ENCODE peak calls at places on chromosomes 12 and 14, in five cellular contexts. One of them, this sample, is unnamed.

GRCh38 chr12:102302553-102302952 is 104.9 kb upstream of the PMCH start:
- DNase-seq in astrocyte of the spinal cord: no peak
- DNase-seq in NCI-H2029: no peak
- DNase-seq in tibial artery: no peak
- DNase-seq in SIG-M5: no peak
- DNase-seq in this sample: no peak

GRCh38 chr14:104680056-104680805 is 9.2 kb upstream of the INF2 start:
- DNase-seq in astrocyte of the spinal cord: peak
- DNase-seq in NCI-H2029: no peak
- DNase-seq in tibial artery: peak
- DNase-seq in SIG-M5: no peak
- DNase-seq in this sample: no peak

GRCh38 chr14:91246051-91246852 is 1.7 kb upstream of the GPR68 start:
- DNase-seq in astrocyte of the spinal cord: no peak
- DNase-seq in NCI-H2029: peak
- DNase-seq in tibial artery: no peak
- DNase-seq in SIG-M5: no peak
- DNase-seq in this sample: no peak

GRCh38 chr14:61696753-61697318 is 1.5 kb downstream of the HIF1A start:
- DNase-seq in astrocyte of the spinal cord: peak
- DNase-seq in NCI-H2029: no peak
- DNase-seq in tibial artery: no peak
- DNase-seq in SIG-M5: no peak
- DNase-seq in this sample: no peak

GRCh38 chr14:105879503-105879866 is 353.1 kb downstream of the TMEM121 start:
- DNase-seq in astrocyte of the spinal cord: no peak
- DNase-seq in NCI-H2029: no peak
- DNase-seq in tibial artery: no peak
- DNase-seq in SIG-M5: no peak
- DNase-seq in this sample: no peak

GRCh38 chr12:127785535-127785934 is 481.4 kb upstream of the TMEM132C start:
- DNase-seq in astrocyte of the spinal cord: peak
- DNase-seq in NCI-H2029: no peak
- DNase-seq in tibial artery: no peak
- DNase-seq in SIG-M5: no peak
- DNase-seq in this sample: no peak

GRCh38 chr14:84042992-84043391 is 1487.0 kb upstream of the FLRT2 start:
- DNase-seq in astrocyte of the spinal cord: no peak
- DNase-seq in NCI-H2029: no peak
- DNase-seq in tibial artery: no peak
- DNase-seq in SIG-M5: no peak
- DNase-seq in this sample: no peak

GRCh38 chr12:109888179-109889020 is 8.1 kb upstream of the GLTP start:
- DNase-seq in astrocyte of the spinal cord: peak
- DNase-seq in NCI-H2029: no peak
- DNase-seq in tibial artery: no peak
- DNase-seq in SIG-M5: no peak
- DNase-seq in this sample: no peak

GRCh38 chr12:94103986-94104385 is 44.4 kb upstream of the PLXNC1 start:
- DNase-seq in astrocyte of the spinal cord: no peak
- DNase-seq in NCI-H2029: no peak
- DNase-seq in tibial artery: no peak
- DNase-seq in SIG-M5: no peak
- DNase-seq in this sample: no peak

GRCh38 chr12:977163-977562 is 13.9 kb upstream of the ERC1 start:
- DNase-seq in astrocyte of the spinal cord: no peak
- DNase-seq in NCI-H2029: no peak
- DNase-seq in tibial artery: no peak
- DNase-seq in SIG-M5: no peak
- DNase-seq in this sample: no peak

GRCh38 chr12:56571131-56571530 is 49.5 kb downstream of the RBMS2 start:
- DNase-seq in astrocyte of the spinal cord: no peak
- DNase-seq in NCI-H2029: no peak
- DNase-seq in tibial artery: no peak
- DNase-seq in SIG-M5: no peak
- DNase-seq in this sample: no peak

GRCh38 chr12:27463826-27464554 is 17.5 kb downstream of the SMCO2 start:
- DNase-seq in astrocyte of the spinal cord: no peak
- DNase-seq in NCI-H2029: no peak
- DNase-seq in tibial artery: no peak
- DNase-seq in SIG-M5: no peak
- DNase-seq in this sample: peak

GRCh38 chr12:114655934-114656697 is 27.9 kb downstream of the TBX3 start:
- DNase-seq in astrocyte of the spinal cord: peak
- DNase-seq in NCI-H2029: no peak
- DNase-seq in tibial artery: no peak
- DNase-seq in SIG-M5: no peak
- DNase-seq in this sample: no peak

GRCh38 chr12:103547929-103548328 is 39.1 kb upstream of the STAB2 start:
- DNase-seq in astrocyte of the spinal cord: no peak
- DNase-seq in NCI-H2029: peak
- DNase-seq in tibial artery: no peak
- DNase-seq in SIG-M5: no peak
- DNase-seq in this sample: no peak

GRCh38 chr12:52050116-52050770 is 999 bp upstream of the NR4A1 start:
- DNase-seq in astrocyte of the spinal cord: peak
- DNase-seq in NCI-H2029: peak
- DNase-seq in tibial artery: peak
- DNase-seq in SIG-M5: no peak
- DNase-seq in this sample: no peak

GRCh38 chr12:80567391-80567790 is 123.4 kb downstream of the PTPRQ start:
- DNase-seq in astrocyte of the spinal cord: peak
- DNase-seq in NCI-H2029: no peak
- DNase-seq in tibial artery: no peak
- DNase-seq in SIG-M5: no peak
- DNase-seq in this sample: no peak

GRCh38 chr12:67766370-67766769 is 117.8 kb downstream of the DYRK2 start:
- DNase-seq in astrocyte of the spinal cord: peak
- DNase-seq in NCI-H2029: no peak
- DNase-seq in tibial artery: no peak
- DNase-seq in SIG-M5: no peak
- DNase-seq in this sample: no peak

GRCh38 chr12:2751686-2752085 is 43.1 kb upstream of the FKBP4 start:
- DNase-seq in astrocyte of the spinal cord: no peak
- DNase-seq in NCI-H2029: no peak
- DNase-seq in tibial artery: no peak
- DNase-seq in SIG-M5: no peak
- DNase-seq in this sample: no peak

GRCh38 chr12:34188974-34189373 is 166.7 kb downstream of the ALG10 start:
- DNase-seq in astrocyte of the spinal cord: no peak
- DNase-seq in NCI-H2029: no peak
- DNase-seq in tibial artery: no peak
- DNase-seq in SIG-M5: no peak
- DNase-seq in this sample: no peak

GRCh38 chr12:47397664-47398281 is 308.1 kb downstream of the RPAP3 start:
- DNase-seq in astrocyte of the spinal cord: peak
- DNase-seq in NCI-H2029: peak
- DNase-seq in tibial artery: no peak
- DNase-seq in SIG-M5: no peak
- DNase-seq in this sample: no peak

GRCh38 chr12:2323538-2324261 is 270.9 kb downstream of the CACNA1C start:
- DNase-seq in astrocyte of the spinal cord: no peak
- DNase-seq in NCI-H2029: no peak
- DNase-seq in tibial artery: no peak
- DNase-seq in SIG-M5: no peak
- DNase-seq in this sample: no peak

GRCh38 chr12:107917912-107918800 is 143.7 kb downstream of the ASCL4 start:
- DNase-seq in astrocyte of the spinal cord: peak
- DNase-seq in NCI-H2029: peak
- DNase-seq in tibial artery: no peak
- DNase-seq in SIG-M5: no peak
- DNase-seq in this sample: no peak

GRCh38 chr14:104178279-104178678 is 39.9 kb downstream of the KIF26A start:
- DNase-seq in astrocyte of the spinal cord: no peak
- DNase-seq in NCI-H2029: no peak
- DNase-seq in tibial artery: no peak
- DNase-seq in SIG-M5: no peak
- DNase-seq in this sample: no peak

GRCh38 chr12:101375573-101375972 is 32.0 kb downstream of the ARL1 start:
- DNase-seq in astrocyte of the spinal cord: no peak
- DNase-seq in NCI-H2029: no peak
- DNase-seq in tibial artery: no peak
- DNase-seq in SIG-M5: no peak
- DNase-seq in this sample: no peak

GRCh38 chr12:76641073-76641472 is 81.5 kb upstream of the OSBPL8 start:
- DNase-seq in astrocyte of the spinal cord: no peak
- DNase-seq in NCI-H2029: no peak
- DNase-seq in tibial artery: no peak
- DNase-seq in SIG-M5: no peak
- DNase-seq in this sample: no peak

GRCh38 chr14:102848830-102849521 is 71.7 kb downstream of the TRAF3 start:
- DNase-seq in astrocyte of the spinal cord: no peak
- DNase-seq in NCI-H2029: no peak
- DNase-seq in tibial artery: no peak
- DNase-seq in SIG-M5: no peak
- DNase-seq in this sample: no peak